ENCODE peak calls at places on chromosomes 7 and 10, in six cellular contexts. G is brain microvascular endothelial cell, Q is astrocyte of the spinal cord, B is right lobe of liver, Y is cardiac fibroblast, J is left ventricle myocardium inferior. F is an unnamed sample.

GRCh38 chr7:36303202-36304098 is 86.2 kb upstream of the ANLN start:
- DNase-seq in G (peak; percentile 85), Q (peak; percentile 92), B (peak; percentile 87), Y (peak; percentile 94), J (peak; percentile 86), F (no peak)

GRCh38 chr10:74400186-74400585 is 249.2 kb downstream of the ADK start:
- DNase-seq in G (no peak), Q (no peak), B (no peak), Y (no peak), J (no peak), F (no peak)

GRCh38 chr10:91378061-91378460 is 32.1 kb upstream of the HECTD2 start:
- DNase-seq in G (peak; percentile 50), Q (peak; percentile 69), B (no peak), Y (peak; percentile 52), J (no peak), F (no peak)

GRCh38 chr7:134315679-134316538 is 821 bp downstream of the SLC35B4 start:
- DNase-seq in G (peak; percentile 25), Q (peak; percentile 34), B (no peak), Y (peak; percentile 51), J (no peak), F (no peak)

GRCh38 chr10:71984126-71984797 is 20.1 kb downstream of the CHST3 start:
- DNase-seq in G (no peak), Q (no peak), B (no peak), Y (no peak), J (no peak), F (no peak)

GRCh38 chr7:91243591-91244368 is 20.5 kb upstream of the FZD1 start:
- DNase-seq in G (no peak), Q (peak; percentile 36), B (no peak), Y (no peak), J (no peak), F (no peak)

GRCh38 chr10:103445767-103446567 is 6.2 kb downstream of the CALHM2 start:
- DNase-seq in G (no peak), Q (no peak), B (no peak), Y (peak; percentile 94), J (peak; percentile 82), F (no peak)

GRCh38 chr10:100774876-100775275 is 29.5 kb downstream of the PAX2 start:
- DNase-seq in G (no peak), Q (no peak), B (no peak), Y (no peak), J (no peak), F (no peak)

GRCh38 chr10:43585981-43586738 is 11.7 kb upstream of the ZNF239 start:
- DNase-seq in G (no peak), Q (no peak), B (no peak), Y (no peak), J (no peak), F (no peak)

GRCh38 chr7:48428091-48428710 is 256.9 kb downstream of the ABCA13 start:
- DNase-seq in G (no peak), Q (no peak), B (no peak), Y (no peak), J (no peak), F (no peak)

GRCh38 chr7:103857435-103857834 is 132.0 kb downstream of the RELN start:
- DNase-seq in G (no peak), Q (no peak), B (no peak), Y (no peak), J (no peak), F (no peak)

GRCh38 chr7:134280508-134280907 is 36.2 kb downstream of the SLC35B4 start:
- DNase-seq in G (no peak), Q (no peak), B (no peak), Y (no peak), J (no peak), F (no peak)

GRCh38 chr7:105218215-105218614 is 170.5 kb downstream of the SRPK2 start:
- DNase-seq in G (no peak), Q (no peak), B (no peak), Y (no peak), J (no peak), F (no peak)

GRCh38 chr7:15557186-15557585 is 4.6 kb downstream of the AGMO start:
- DNase-seq in G (no peak), Q (no peak), B (no peak), Y (no peak), J (no peak), F (no peak)

GRCh38 chr7:50308301-50309129 is 4.0 kb downstream of the IKZF1 start:
- DNase-seq in G (no peak), Q (no peak), B (no peak), Y (no peak), J (no peak), F (no peak)

GRCh38 chr10:5976689-5977470 is 463 bp downstream of the IL15RA start:
- DNase-seq in G (no peak), Q (peak; percentile 37), B (peak; percentile 64), Y (peak; percentile 58), J (peak; percentile 58), F (peak; percentile 68)

GRCh38 chr7:56092789-56093531 is at the start of gene PHKG1:
- DNase-seq in G (peak; percentile 74), Q (peak; percentile 91), B (peak; percentile 86), Y (peak; percentile 90), J (peak; percentile 87), F (no peak)

GRCh38 chr10:17668435-17669184 is 24.7 kb downstream of the STAM start:
- DNase-seq in G (no peak), Q (no peak), B (no peak), Y (no peak), J (no peak), F (no peak)

GRCh38 chr10:71218046-71218832 is 5.9 kb downstream of the UNC5B start:
- DNase-seq in G (no peak), Q (peak; percentile 56), B (no peak), Y (no peak), J (no peak), F (no peak)

GRCh38 chr10:114334301-114334700 is 70.0 kb downstream of the AFAP1L2 start:
- DNase-seq in G (no peak), Q (peak; percentile 46), B (no peak), Y (peak; percentile 22), J (no peak), F (no peak)

GRCh38 chr10:56698506-56698905 is 337.4 kb upstream of the ZWINT start:
- DNase-seq in G (no peak), Q (no peak), B (no peak), Y (no peak), J (no peak), F (no peak)

GRCh38 chr10:11849272-11849671 is 26.1 kb downstream of the PROSER2 start:
- DNase-seq in G (no peak), Q (no peak), B (no peak), Y (no peak), J (no peak), F (no peak)

GRCh38 chr10:29635711-29636144 is 957 bp upstream of the SVIL start:
- DNase-seq in G (peak; percentile 64), Q (peak; percentile 75), B (no peak), Y (peak; percentile 65), J (no peak), F (peak; percentile 40)

GRCh38 chr10:112715581-112715980 is 234.5 kb upstream of the TCF7L2 start:
- DNase-seq in G (no peak), Q (no peak), B (no peak), Y (no peak), J (no peak), F (no peak)

GRCh38 chr7:84194484-84195260 is at the start of gene SEMA3A:
- DNase-seq in G (peak; percentile 78), Q (peak; percentile 83), B (no peak), Y (peak; percentile 80), J (no peak), F (peak; percentile 33)
- TF ChIP-seq CTCF in G (peak; percentile 6), Q (no peak), B (no peak), Y (no peak), J (no peak), F (no peak)

DNA sequence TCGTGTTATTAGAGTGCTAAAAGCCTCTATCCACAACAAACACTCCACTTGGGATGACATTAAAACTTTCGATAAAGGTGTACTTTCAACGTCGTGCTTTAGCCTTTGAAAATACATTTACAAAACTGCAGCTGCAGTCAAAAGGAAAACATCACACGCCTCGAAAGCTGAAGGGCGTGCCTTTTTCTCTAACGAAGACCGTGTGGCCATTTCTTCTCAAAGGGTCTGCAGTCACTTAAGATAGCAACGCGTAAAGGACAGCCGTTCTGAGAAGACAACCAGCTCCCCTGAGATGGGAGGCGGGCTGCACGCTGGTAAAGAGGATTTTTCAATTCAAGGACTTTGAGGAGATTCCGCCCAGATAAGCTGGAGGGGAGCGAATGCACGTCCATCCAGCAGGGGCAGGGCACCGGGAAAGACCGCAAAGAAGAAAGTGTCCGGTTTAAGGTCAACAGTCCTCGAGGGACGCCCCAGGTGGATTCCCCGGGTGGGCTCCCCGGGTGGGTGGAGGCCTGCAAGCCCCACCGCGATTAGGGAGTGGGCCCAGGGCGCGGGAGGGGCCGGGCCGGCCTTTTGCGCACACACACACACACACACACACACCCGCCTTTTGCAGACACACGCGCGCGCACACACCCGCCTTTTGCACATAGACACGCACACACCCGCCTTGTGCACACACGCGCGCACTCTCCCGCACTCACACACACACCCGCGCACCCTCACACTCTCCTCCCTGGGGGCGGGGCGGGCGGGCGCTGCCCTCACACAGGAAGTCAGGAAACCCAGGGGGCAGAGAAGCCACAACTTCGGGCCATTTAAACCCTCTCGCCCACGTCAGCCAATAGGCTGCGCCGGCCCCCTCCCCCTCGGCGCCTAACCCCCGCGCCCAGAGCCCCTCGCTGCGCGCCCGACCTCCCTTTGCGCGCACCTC is 767 bp downstream of the ARHGAP12 start:
- DNase-seq in G (no peak), Q (peak; percentile 71), B (peak; percentile 63), Y (peak; percentile 52), J (peak; percentile 44), F (peak; percentile 74)
- TF ChIP-seq CTCF in G (peak; percentile 67), Q (peak; percentile 37), B (peak; percentile 9), Y (peak; percentile 59), J (peak; percentile 48), F (peak; percentile 7)

GRCh38 chr7:129778770-129779601 is 167.5 kb downstream of the NRF1 start:
- DNase-seq in G (no peak), Q (no peak), B (no peak), Y (no peak), J (no peak), F (peak; percentile 48)
- TF ChIP-seq CTCF in G (no peak), Q (no peak), B (no peak), Y (no peak), J (no peak), F (peak; percentile 20)

GRCh38 chr7:100736671-100737070 is 3.3 kb downstream of the ZAN start:
- DNase-seq in G (no peak), Q (no peak), B (no peak), Y (no peak), J (no peak), F (no peak)

GRCh38 chr7:100744605-100745004 is 11.2 kb downstream of the ZAN start:
- DNase-seq in G (no peak), Q (no peak), B (no peak), Y (no peak), J (no peak), F (no peak)

GRCh38 chr7:100735730-100736129 is 2.3 kb downstream of the ZAN start:
- DNase-seq in G (no peak), Q (no peak), B (peak; percentile 36), Y (no peak), J (no peak), F (no peak)

GRCh38 chr7:100745184-100745583 is 11.8 kb downstream of the ZAN start:
- DNase-seq in G (peak; percentile 9), Q (peak; percentile 51), B (peak; percentile 33), Y (peak; percentile 58), J (peak; percentile 50), F (no peak)

DNA sequence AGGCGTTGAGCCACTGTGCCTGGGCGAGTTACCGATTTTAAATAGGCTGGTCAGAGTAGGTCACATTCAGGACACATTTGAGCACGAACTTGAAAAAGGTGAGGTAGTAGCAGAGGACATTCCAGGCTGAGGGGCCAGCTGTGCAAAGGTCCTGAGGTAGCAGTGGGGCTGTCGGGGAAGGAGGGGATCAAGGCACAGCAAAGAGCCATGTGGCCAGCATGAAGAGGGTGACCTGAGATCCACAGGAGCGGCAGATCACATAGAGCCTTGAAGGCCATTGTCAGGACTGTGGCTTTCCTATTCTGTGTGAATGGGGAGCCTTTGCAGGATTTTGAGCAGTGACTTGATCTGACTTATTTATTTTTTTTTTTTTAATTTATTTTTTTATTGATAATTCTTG is 6.5 kb downstream of the ZAN start:
- DNase-seq in G (no peak), Q (no peak), B (no peak), Y (no peak), J (no peak), F (no peak)
- TF ChIP-seq CTCF in G (no peak), Q (no peak), B (no peak), Y (no peak), J (no peak), F (no peak)

F was measured in nephron progenitor cell.